ENCODE peak calls at places on chromosomes 6 and 20, in nine cellular contexts. E, O, G, L, Y, K, M, F and V are unnamed samples.
A peak's percentile ranks its signal among the peaks of the same experiment; 100 is the strongest.

GRCh38 chr6:56364482-56365313 is 117.3 kb upstream of the COL21A1 start:
- DNase-seq in E (no peak), O (no peak), G (no peak), L (no peak), Y (no peak), K (no peak), M (no peak), F (peak; percentile 83), V (no peak)

GRCh38 chr6:48535569-48535968 is 424.6 kb upstream of the PTCHD4 start:
- DNase-seq in E (no peak), O (no peak), G (no peak), L (no peak), Y (no peak), K (no peak), M (no peak), F (peak; percentile 81), V (no peak)

GRCh38 chr20:40286991-40287531 is 402.0 kb downstream of the MAFB start:
- DNase-seq in E (peak; percentile 89), O (peak; percentile 59), G (peak; percentile 86), L (no peak), Y (peak; percentile 86), K (peak; percentile 51), M (no peak), F (peak; percentile 29), V (no peak)

GRCh38 chr6:104506429-104506828 is 353.3 kb downstream of the HACE1 start:
- DNase-seq in E (no peak), O (no peak), G (no peak), L (no peak), Y (no peak), K (no peak), M (no peak), F (no peak), V (no peak)

GRCh38 chr6:37485259-37485658 is 14.4 kb downstream of the CCDC167 start:
- DNase-seq in E (no peak), O (peak; percentile 43), G (no peak), L (no peak), Y (no peak), K (no peak), M (no peak), F (no peak), V (no peak)

GRCh38 chr6:66278115-66278514 is 571.1 kb upstream of the EYS start:
- DNase-seq in E (no peak), O (no peak), G (no peak), L (no peak), Y (no peak), K (no peak), M (no peak), F (no peak), V (no peak)

GRCh38 chr6:37489697-37490336 is 9.9 kb downstream of the CCDC167 start:
- DNase-seq in E (peak; percentile 41), O (peak; percentile 49), G (no peak), L (no peak), Y (peak; percentile 39), K (no peak), M (no peak), F (no peak), V (no peak)

GRCh38 chr6:150025201-150025917 is at the start of gene RAET1L:
- DNase-seq in E (no peak), O (peak; percentile 47), G (peak; percentile 58), L (peak; percentile 65), Y (peak; percentile 41), K (peak; percentile 75), M (peak; percentile 13), F (peak; percentile 37), V (no peak)

GRCh38 chr6:17281100-17281496 is at the start of gene RBM24:
- DNase-seq in E (no peak), O (peak; percentile 78), G (peak; percentile 79), L (peak; percentile 51), Y (peak; percentile 55), K (peak; percentile 86), M (peak; percentile 37), F (peak; percentile 78), V (no peak)

GRCh38 chr6:17283074-17283473 is 1.9 kb downstream of the RBM24 start:
- DNase-seq in E (no peak), O (no peak), G (no peak), L (no peak), Y (no peak), K (no peak), M (no peak), F (no peak), V (no peak)

GRCh38 chr6:17280138-17280537 is 1.0 kb upstream of the RBM24 start:
- DNase-seq in E (no peak), O (no peak), G (no peak), L (no peak), Y (no peak), K (no peak), M (no peak), F (no peak), V (no peak)

GRCh38 chr6:17280552-17281090 is 540 bp upstream of the RBM24 start:
- DNase-seq in E (peak; percentile 80), O (peak; percentile 47), G (peak; percentile 82), L (no peak), Y (peak; percentile 76), K (peak; percentile 54), M (peak; percentile 18), F (peak; percentile 31), V (no peak)

GRCh38 chr6:17281497-17282481 is 628 bp downstream of the RBM24 start:
- DNase-seq in E (peak; percentile 80), O (no peak), G (peak; percentile 76), L (no peak), Y (peak; percentile 17), K (peak; percentile 38), M (peak; percentile 17), F (peak; percentile 46), V (no peak)
- H3K27ac ChIP-seq in E (peak overlapping the region; percentile 55), O (peak overlapping the region; percentile 66), G (peak overlapping the region; percentile 68), L (peak overlapping the region; percentile 42), Y (peak overlapping the region; percentile 87), K (peak overlapping the region; percentile 24), M (peak overlapping the region; percentile 58), F (peak overlapping the region; percentile 99), V (no peak overlapping the region)

DNA sequence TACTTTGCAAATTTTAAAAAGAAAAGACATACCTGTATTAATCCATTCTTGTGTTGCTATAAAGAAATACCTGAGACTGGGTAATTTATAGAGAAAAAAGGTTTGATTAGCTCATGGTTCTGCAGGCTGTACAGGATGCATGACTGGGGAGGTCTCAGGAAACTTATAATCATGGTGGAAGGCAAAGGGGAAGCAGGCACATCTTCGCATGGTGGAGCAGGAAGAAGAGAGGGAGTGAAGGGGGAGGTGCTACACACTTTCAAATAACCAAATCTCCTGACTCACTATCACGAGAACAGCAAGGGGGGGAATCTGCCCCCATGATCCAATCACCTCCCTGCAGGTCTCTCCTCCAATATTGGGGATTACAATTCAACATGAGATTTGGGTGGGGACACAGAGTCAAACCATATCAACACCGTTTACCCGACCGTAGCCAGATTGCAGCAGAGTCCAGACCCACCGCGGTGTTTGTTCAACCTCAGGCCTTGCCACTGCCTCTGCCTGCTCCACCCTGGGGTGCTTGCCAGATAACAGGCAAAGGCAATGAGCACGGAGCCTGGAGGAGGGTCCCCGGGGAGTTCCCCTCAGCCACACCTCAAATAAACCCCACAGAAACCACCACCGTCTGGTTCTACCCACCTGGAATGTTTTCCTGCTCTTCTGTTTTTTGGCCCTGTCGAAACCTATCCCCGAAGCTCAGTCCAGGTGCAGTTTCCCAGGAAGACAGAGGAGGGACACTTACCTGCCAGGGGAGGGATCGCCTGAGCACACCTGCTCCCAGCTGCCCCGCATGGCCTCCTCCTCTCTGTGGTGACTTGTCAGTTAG is 142.2 kb upstream of the AFDN start:
- DNase-seq in E (no peak), O (no peak), G (no peak), L (no peak), Y (no peak), K (peak; percentile 62), M (no peak), F (no peak), V (no peak)
- H3K27ac ChIP-seq in E (no peak overlapping the region), O (peak overlapping the region; percentile 3), G (no peak overlapping the region), L (no peak overlapping the region), Y (no peak overlapping the region), K (no peak overlapping the region), M (no peak overlapping the region), F (no peak overlapping the region), V (no peak overlapping the region)

GRCh38 chr6:43773981-43774775 is 4.2 kb downstream of the VEGFA start:
- DNase-seq in E (no peak), O (no peak), G (no peak), L (no peak), Y (no peak), K (no peak), M (no peak), F (no peak), V (no peak)

GRCh38 chr6:43776799-43777776 is 7.1 kb downstream of the VEGFA start:
- DNase-seq in E (no peak), O (no peak), G (no peak), L (no peak), Y (no peak), K (no peak), M (no peak), F (no peak), V (no peak)

GRCh38 chr6:43773050-43773956 is 3.3 kb downstream of the VEGFA start:
- DNase-seq in E (no peak), O (peak; percentile 84), G (no peak), L (peak; percentile 44), Y (peak; percentile 54), K (peak; percentile 86), M (no peak), F (peak; percentile 64), V (peak; percentile 17)

GRCh38 chr6:43776115-43776798 is 6.2 kb downstream of the VEGFA start:
- DNase-seq in E (no peak), O (no peak), G (no peak), L (no peak), Y (no peak), K (peak; percentile 46), M (no peak), F (no peak), V (no peak)

DNA sequence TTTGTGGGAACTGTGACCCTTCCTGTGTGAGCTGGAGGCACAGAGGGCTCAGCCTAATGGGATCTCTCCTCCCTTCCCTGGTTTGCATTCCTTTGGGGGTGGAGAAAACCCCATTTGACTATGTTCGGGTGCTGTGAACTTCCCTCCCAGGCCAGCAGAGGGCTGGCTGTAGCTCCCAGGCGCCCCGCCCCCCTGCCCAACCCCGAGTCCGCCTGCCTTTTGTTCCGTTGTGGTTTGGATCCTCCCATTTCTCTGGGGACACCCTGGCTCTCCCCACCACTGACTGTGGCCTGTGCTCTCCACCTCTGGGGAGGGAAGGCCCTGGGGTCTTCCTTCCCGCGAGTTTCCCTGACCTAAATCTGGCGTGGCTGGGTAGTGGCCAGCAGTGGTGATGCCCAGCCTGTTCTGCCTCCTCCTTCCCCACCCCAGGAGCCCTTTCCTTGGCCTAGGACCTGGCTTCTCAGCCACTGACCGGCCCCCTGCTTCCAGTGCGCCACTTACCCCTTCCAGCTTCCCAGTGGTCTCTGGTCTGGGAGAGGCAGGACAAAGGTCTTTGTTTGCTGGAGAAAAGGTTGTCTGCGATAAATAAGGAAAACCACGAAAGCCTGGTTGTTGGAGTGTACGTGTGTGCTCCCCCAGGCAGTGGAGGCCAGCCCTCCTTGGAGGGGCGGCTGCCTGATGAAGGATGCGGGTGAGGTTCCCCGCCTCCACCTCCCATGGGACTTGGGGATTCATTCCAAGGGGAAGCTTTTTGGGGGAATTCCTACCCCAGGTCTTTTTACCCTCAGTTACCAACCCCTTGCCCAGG is 5.0 kb downstream of the VEGFA start:
- DNase-seq in E (peak; percentile 89), O (peak; percentile 90), G (no peak), L (no peak), Y (peak; percentile 74), K (peak; percentile 85), M (peak; percentile 72), F (peak; percentile 81), V (peak; percentile 54)
- H3K27ac ChIP-seq in E (peak overlapping the region; percentile 36), O (peak overlapping the region; percentile 95), G (no peak overlapping the region), L (peak overlapping the region; percentile 58), Y (peak overlapping the region; percentile 93), K (peak overlapping the region; percentile 98), M (peak overlapping the region; percentile 84), F (peak overlapping the region; percentile 90), V (no peak overlapping the region)

GRCh38 chr6:31899882-31900722 is 1.8 kb downstream of the ZBTB12 start:
- DNase-seq in E (no peak), O (no peak), G (no peak), L (no peak), Y (no peak), K (no peak), M (no peak), F (no peak), V (no peak)

GRCh38 chr6:31901953-31902643 is at the start of gene ZBTB12:
- DNase-seq in E (peak; percentile 89), O (peak; percentile 96), G (peak; percentile 96), L (peak; percentile 89), Y (peak; percentile 90), K (peak; percentile 90), M (peak; percentile 80), F (peak; percentile 98), V (peak; percentile 77)

GRCh38 chr6:31899215-31899614 is 1.7 kb upstream of the EHMT2 start:
- DNase-seq in E (no peak), O (no peak), G (no peak), L (no peak), Y (no peak), K (no peak), M (no peak), F (no peak), V (no peak)

GRCh38 chr6:31900917-31901414 is 920 bp downstream of the ZBTB12 start:
- DNase-seq in E (no peak), O (peak; percentile 55), G (no peak), L (no peak), Y (no peak), K (peak; percentile 47), M (no peak), F (no peak), V (no peak)

GRCh38 chr6:31901415-31901952 is 402 bp downstream of the ZBTB12 start:
- DNase-seq in E (no peak), O (peak; percentile 85), G (no peak), L (no peak), Y (peak; percentile 66), K (peak; percentile 72), M (no peak), F (peak; percentile 66), V (no peak)
- H3K27ac ChIP-seq in E (peak overlapping the region; percentile 85), O (peak overlapping the region; percentile 91), G (peak overlapping the region; percentile 59), L (peak overlapping the region; percentile 64), Y (peak overlapping the region; percentile 89), K (peak overlapping the region; percentile 82), M (peak overlapping the region; percentile 91), F (peak overlapping the region; percentile 78), V (peak overlapping the region; percentile 70)